ENCODE peak calls at places on chromosome 3, in nine cellular contexts. One of them, this sample, is unnamed.

GRCh38 chr3:50450135-50450911 is 53.1 kb downstream of the CACNA2D2 start:
- DNase-seq in neural progenitor cell: peak
- DNase-seq in A673: no peak
- DNase-seq in suprapubic skin: peak
- DNase-seq in astrocyte of the spinal cord: peak
- DNase-seq in left ventricle myocardium inferior: peak
- DNase-seq in H9: no peak
- DNase-seq in cardiac muscle cell: no peak
- DNase-seq in ovary: no peak
- DNase-seq in this sample: peak

GRCh38 chr3:72050048-72050632 is 265.2 kb upstream of the PROK2 start:
- DNase-seq in neural progenitor cell: no peak
- DNase-seq in A673: no peak
- DNase-seq in suprapubic skin: no peak
- DNase-seq in astrocyte of the spinal cord: no peak
- DNase-seq in left ventricle myocardium inferior: no peak
- DNase-seq in H9: no peak
- DNase-seq in cardiac muscle cell: no peak
- DNase-seq in ovary: no peak
- DNase-seq in this sample: no peak

GRCh38 chr3:54034971-54035370 is 87.4 kb upstream of the CACNA2D3 start:
- DNase-seq in neural progenitor cell: no peak
- DNase-seq in A673: no peak
- DNase-seq in suprapubic skin: no peak
- DNase-seq in astrocyte of the spinal cord: no peak
- DNase-seq in left ventricle myocardium inferior: no peak
- DNase-seq in H9: no peak
- DNase-seq in cardiac muscle cell: no peak
- DNase-seq in ovary: no peak
- DNase-seq in this sample: no peak

GRCh38 chr3:30310251-30310954 is 296.0 kb upstream of the TGFBR2 start:
- DNase-seq in neural progenitor cell: no peak
- DNase-seq in A673: no peak
- DNase-seq in suprapubic skin: no peak
- DNase-seq in astrocyte of the spinal cord: no peak
- DNase-seq in left ventricle myocardium inferior: no peak
- DNase-seq in H9: no peak
- DNase-seq in cardiac muscle cell: no peak
- DNase-seq in ovary: no peak
- DNase-seq in this sample: no peak

GRCh38 chr3:184525337-184526157 is 36.0 kb upstream of the EPHB3 start:
- DNase-seq in neural progenitor cell: peak
- DNase-seq in A673: no peak
- DNase-seq in suprapubic skin: no peak
- DNase-seq in astrocyte of the spinal cord: no peak
- DNase-seq in left ventricle myocardium inferior: no peak
- DNase-seq in H9: peak
- DNase-seq in cardiac muscle cell: peak
- DNase-seq in ovary: peak
- DNase-seq in this sample: no peak

GRCh38 chr3:127112796-127113570 is 79.9 kb upstream of the PRR23E start:
- DNase-seq in neural progenitor cell: no peak
- DNase-seq in A673: no peak
- DNase-seq in suprapubic skin: peak
- DNase-seq in astrocyte of the spinal cord: no peak
- DNase-seq in left ventricle myocardium inferior: no peak
- DNase-seq in H9: no peak
- DNase-seq in cardiac muscle cell: no peak
- DNase-seq in ovary: no peak
- DNase-seq in this sample: no peak

GRCh38 chr3:127940116-127940515 is 25.1 kb downstream of the KBTBD12 start:
- DNase-seq in neural progenitor cell: no peak
- DNase-seq in A673: no peak
- DNase-seq in suprapubic skin: no peak
- DNase-seq in astrocyte of the spinal cord: no peak
- DNase-seq in left ventricle myocardium inferior: no peak
- DNase-seq in H9: no peak
- DNase-seq in cardiac muscle cell: no peak
- DNase-seq in ovary: no peak
- DNase-seq in this sample: no peak

GRCh38 chr3:123137001-123137400 is 64.7 kb upstream of the SEC22A start:
- DNase-seq in neural progenitor cell: peak
- DNase-seq in A673: no peak
- DNase-seq in suprapubic skin: no peak
- DNase-seq in astrocyte of the spinal cord: no peak
- DNase-seq in left ventricle myocardium inferior: no peak
- DNase-seq in H9: no peak
- DNase-seq in cardiac muscle cell: no peak
- DNase-seq in ovary: no peak
- DNase-seq in this sample: no peak

GRCh38 chr3:177726807-177727206 is 529.5 kb upstream of the TBL1XR1 start:
- DNase-seq in neural progenitor cell: no peak
- DNase-seq in A673: no peak
- DNase-seq in suprapubic skin: no peak
- DNase-seq in astrocyte of the spinal cord: no peak
- DNase-seq in left ventricle myocardium inferior: no peak
- DNase-seq in H9: no peak
- DNase-seq in cardiac muscle cell: no peak
- DNase-seq in ovary: no peak
- DNase-seq in this sample: no peak

GRCh38 chr3:167350245-167350862 is 29.7 kb downstream of the ZBBX start:
- DNase-seq in neural progenitor cell: peak
- DNase-seq in A673: peak
- DNase-seq in suprapubic skin: no peak
- DNase-seq in astrocyte of the spinal cord: peak
- DNase-seq in left ventricle myocardium inferior: no peak
- DNase-seq in H9: no peak
- DNase-seq in cardiac muscle cell: peak
- DNase-seq in ovary: no peak
- DNase-seq in this sample: no peak

GRCh38 chr3:32435911-32436815 is 44.5 kb downstream of the CMTM7 start:
- DNase-seq in neural progenitor cell: no peak
- DNase-seq in A673: no peak
- DNase-seq in suprapubic skin: no peak
- DNase-seq in astrocyte of the spinal cord: no peak
- DNase-seq in left ventricle myocardium inferior: no peak
- DNase-seq in H9: no peak
- DNase-seq in cardiac muscle cell: peak
- DNase-seq in ovary: no peak
- DNase-seq in this sample: no peak
- TF ChIP-seq CTCF in neural progenitor cell: no peak
- TF ChIP-seq CTCF in A673: no peak
- TF ChIP-seq CTCF in suprapubic skin: no peak
- TF ChIP-seq CTCF in astrocyte of the spinal cord: no peak
- TF ChIP-seq CTCF in left ventricle myocardium inferior: no peak
- TF ChIP-seq CTCF in H9: no peak
- TF ChIP-seq CTCF in cardiac muscle cell: no peak
- TF ChIP-seq CTCF in ovary: no peak
- TF ChIP-seq CTCF in this sample: no peak

GRCh38 chr3:179373938-179374337 is 26.4 kb downstream of the MFN1 start:
- DNase-seq in neural progenitor cell: no peak
- DNase-seq in A673: no peak
- DNase-seq in suprapubic skin: no peak
- DNase-seq in astrocyte of the spinal cord: no peak
- DNase-seq in left ventricle myocardium inferior: no peak
- DNase-seq in H9: no peak
- DNase-seq in cardiac muscle cell: no peak
- DNase-seq in ovary: no peak
- DNase-seq in this sample: no peak
- TF ChIP-seq CTCF in neural progenitor cell: peak
- TF ChIP-seq CTCF in A673: no peak
- TF ChIP-seq CTCF in suprapubic skin: no peak
- TF ChIP-seq CTCF in astrocyte of the spinal cord: no peak
- TF ChIP-seq CTCF in left ventricle myocardium inferior: no peak
- TF ChIP-seq CTCF in H9: peak
- TF ChIP-seq CTCF in cardiac muscle cell: no peak
- TF ChIP-seq CTCF in ovary: no peak
- TF ChIP-seq CTCF in this sample: no peak

DNA sequence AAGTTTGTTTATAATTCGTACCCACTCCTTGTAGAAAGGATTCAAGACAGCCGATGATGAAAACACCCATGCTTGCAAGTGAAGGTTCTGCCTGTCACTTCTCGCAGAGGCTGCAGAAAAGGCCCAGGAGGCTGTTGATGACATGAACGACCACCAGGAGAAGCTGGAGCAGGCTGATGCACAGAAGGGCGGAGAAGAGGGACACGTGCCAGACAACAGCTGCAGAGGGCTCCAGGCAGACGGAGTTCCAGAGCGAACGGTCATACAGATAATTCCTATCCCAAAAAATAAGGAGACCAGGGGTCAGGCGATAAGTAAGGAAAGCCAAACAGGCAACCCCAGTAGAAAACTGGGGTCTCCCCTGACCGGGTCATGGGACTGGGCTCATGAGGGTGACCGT is 5.7 kb upstream of the DYNLT2B start:
- DNase-seq in neural progenitor cell: peak
- DNase-seq in A673: peak
- DNase-seq in suprapubic skin: no peak
- DNase-seq in astrocyte of the spinal cord: no peak
- DNase-seq in left ventricle myocardium inferior: no peak
- DNase-seq in H9: peak
- DNase-seq in cardiac muscle cell: peak
- DNase-seq in ovary: no peak
- DNase-seq in this sample: no peak
- TF ChIP-seq CTCF in neural progenitor cell: peak
- TF ChIP-seq CTCF in A673: peak
- TF ChIP-seq CTCF in suprapubic skin: no peak
- TF ChIP-seq CTCF in astrocyte of the spinal cord: peak
- TF ChIP-seq CTCF in left ventricle myocardium inferior: no peak
- TF ChIP-seq CTCF in H9: peak
- TF ChIP-seq CTCF in cardiac muscle cell: peak
- TF ChIP-seq CTCF in ovary: no peak
- TF ChIP-seq CTCF in this sample: no peak

GRCh38 chr3:140187028-140187427 is 252.0 kb downstream of the CLSTN2 start:
- DNase-seq in neural progenitor cell: no peak
- DNase-seq in A673: no peak
- DNase-seq in suprapubic skin: no peak
- DNase-seq in astrocyte of the spinal cord: no peak
- DNase-seq in left ventricle myocardium inferior: no peak
- DNase-seq in H9: no peak
- DNase-seq in cardiac muscle cell: no peak
- DNase-seq in ovary: no peak
- DNase-seq in this sample: no peak
- TF ChIP-seq CTCF in neural progenitor cell: no peak
- TF ChIP-seq CTCF in A673: no peak
- TF ChIP-seq CTCF in suprapubic skin: no peak
- TF ChIP-seq CTCF in astrocyte of the spinal cord: no peak
- TF ChIP-seq CTCF in left ventricle myocardium inferior: no peak
- TF ChIP-seq CTCF in H9: no peak
- TF ChIP-seq CTCF in cardiac muscle cell: no peak
- TF ChIP-seq CTCF in ovary: no peak
- TF ChIP-seq CTCF in this sample: no peak

GRCh38 chr3:46417841-46418611 is 11.0 kb downstream of the CCRL2 start:
- DNase-seq in neural progenitor cell: no peak
- DNase-seq in A673: no peak
- DNase-seq in suprapubic skin: no peak
- DNase-seq in astrocyte of the spinal cord: no peak
- DNase-seq in left ventricle myocardium inferior: no peak
- DNase-seq in H9: peak
- DNase-seq in cardiac muscle cell: no peak
- DNase-seq in ovary: no peak
- DNase-seq in this sample: no peak

GRCh38 chr3:46417120-46417510 is 10.1 kb downstream of the CCRL2 start:
- DNase-seq in neural progenitor cell: no peak
- DNase-seq in A673: no peak
- DNase-seq in suprapubic skin: no peak
- DNase-seq in astrocyte of the spinal cord: no peak
- DNase-seq in left ventricle myocardium inferior: no peak
- DNase-seq in H9: no peak
- DNase-seq in cardiac muscle cell: peak
- DNase-seq in ovary: no peak
- DNase-seq in this sample: no peak

GRCh38 chr3:46420931-46421330 is 13.9 kb downstream of the CCRL2 start:
- DNase-seq in neural progenitor cell: no peak
- DNase-seq in A673: no peak
- DNase-seq in suprapubic skin: no peak
- DNase-seq in astrocyte of the spinal cord: no peak
- DNase-seq in left ventricle myocardium inferior: no peak
- DNase-seq in H9: no peak
- DNase-seq in cardiac muscle cell: no peak
- DNase-seq in ovary: no peak
- DNase-seq in this sample: no peak

GRCh38 chr3:46422617-46423016 is 15.6 kb downstream of the CCRL2 start:
- DNase-seq in neural progenitor cell: no peak
- DNase-seq in A673: no peak
- DNase-seq in suprapubic skin: no peak
- DNase-seq in astrocyte of the spinal cord: no peak
- DNase-seq in left ventricle myocardium inferior: no peak
- DNase-seq in H9: no peak
- DNase-seq in cardiac muscle cell: no peak
- DNase-seq in ovary: no peak
- DNase-seq in this sample: no peak

GRCh38 chr3:46419816-46420215 is 12.8 kb downstream of the CCRL2 start:
- DNase-seq in neural progenitor cell: no peak
- DNase-seq in A673: no peak
- DNase-seq in suprapubic skin: no peak
- DNase-seq in astrocyte of the spinal cord: no peak
- DNase-seq in left ventricle myocardium inferior: no peak
- DNase-seq in H9: no peak
- DNase-seq in cardiac muscle cell: no peak
- DNase-seq in ovary: no peak
- DNase-seq in this sample: no peak
- TF ChIP-seq CTCF in neural progenitor cell: no peak
- TF ChIP-seq CTCF in A673: no peak
- TF ChIP-seq CTCF in suprapubic skin: no peak
- TF ChIP-seq CTCF in astrocyte of the spinal cord: no peak
- TF ChIP-seq CTCF in left ventricle myocardium inferior: no peak
- TF ChIP-seq CTCF in H9: no peak
- TF ChIP-seq CTCF in cardiac muscle cell: no peak
- TF ChIP-seq CTCF in ovary: no peak
- TF ChIP-seq CTCF in this sample: no peak

DNA sequence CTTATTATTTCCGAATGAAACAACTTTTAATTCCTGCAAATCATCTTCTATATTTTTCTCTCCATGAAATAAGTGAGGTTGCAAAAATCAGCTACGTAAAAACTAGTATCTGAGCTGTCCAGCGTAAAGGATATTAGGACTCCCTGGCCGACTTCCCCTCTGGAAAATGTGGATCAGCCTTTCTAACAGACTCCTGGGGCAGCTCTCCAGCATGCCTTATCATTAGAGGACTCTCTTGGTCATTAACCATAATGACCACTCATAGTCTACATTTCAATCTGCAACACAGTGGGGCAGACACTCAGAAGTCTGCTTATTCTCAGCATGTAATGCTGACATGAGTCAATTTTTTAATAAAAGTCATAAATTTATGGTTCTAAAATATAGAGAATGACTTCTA is 130.1 kb downstream of the MAGI1 start:
- DNase-seq in neural progenitor cell: no peak
- DNase-seq in A673: no peak
- DNase-seq in suprapubic skin: no peak
- DNase-seq in astrocyte of the spinal cord: no peak
- DNase-seq in left ventricle myocardium inferior: no peak
- DNase-seq in H9: no peak
- DNase-seq in cardiac muscle cell: peak
- DNase-seq in ovary: no peak
- DNase-seq in this sample: no peak
- TF ChIP-seq CTCF in neural progenitor cell: no peak
- TF ChIP-seq CTCF in A673: no peak
- TF ChIP-seq CTCF in suprapubic skin: no peak
- TF ChIP-seq CTCF in astrocyte of the spinal cord: no peak
- TF ChIP-seq CTCF in left ventricle myocardium inferior: no peak
- TF ChIP-seq CTCF in H9: no peak
- TF ChIP-seq CTCF in cardiac muscle cell: no peak
- TF ChIP-seq CTCF in ovary: no peak
- TF ChIP-seq CTCF in this sample: no peak